ENCODE peak calls at places on chromosomes 12 and 14, in five cellular contexts. T, W, H, M and I are unnamed samples.

GRCh38 chr12:69988601-69989194 is 163.7 kb downstream of the MYRFL start:
- DNase-seq in M (no peak), H (no peak), T (no peak), W (no peak), I (no peak)

GRCh38 chr14:104530651-104531050 is 48.9 kb upstream of the C14orf180 start:
- DNase-seq in T (no peak), H (no peak), W (no peak), M (no peak), I (no peak)

GRCh38 chr12:32843528-32844095 is 53.0 kb downstream of the PKP2 start:
- DNase-seq in H (no peak), M (no peak), W (no peak), T (no peak), I (no peak)

GRCh38 chr12:131621701-131622421 is 89.0 kb upstream of the SFSWAP start:
- DNase-seq in H (no peak), M (no peak), T (no peak), W (no peak), I (no peak)

GRCh38 chr14:60348211-60348610 is 99.2 kb downstream of the PPM1A start:
- DNase-seq in M (no peak), H (no peak), W (no peak), T (no peak), I (no peak)

GRCh38 chr12:113396200-113396599 is 7.5 kb downstream of the SDS start:
- DNase-seq in W (no peak), H (no peak), T (no peak), M (no peak), I (no peak)

GRCh38 chr12:120261951-120262851 is 3.3 kb downstream of the PXN start:
- DNase-seq in T (no peak), W (peak; percentile 46), M (peak; percentile 70), H (no peak), I (no peak)

GRCh38 chr12:10554228-10554970 is 48.7 kb downstream of the EIF2S3B start:
- DNase-seq in H (no peak), T (no peak), W (no peak), M (no peak), I (no peak)

GRCh38 chr12:51307655-51308593 is 16.1 kb downstream of the BIN2 start:
- DNase-seq in H (no peak), W (no peak), M (peak; percentile 35), T (no peak), I (no peak)

GRCh38 chr12:26042645-26043044 is 82.2 kb downstream of the BHLHE41 start:
- DNase-seq in W (no peak), H (no peak), M (no peak), T (no peak), I (no peak)

DNA sequence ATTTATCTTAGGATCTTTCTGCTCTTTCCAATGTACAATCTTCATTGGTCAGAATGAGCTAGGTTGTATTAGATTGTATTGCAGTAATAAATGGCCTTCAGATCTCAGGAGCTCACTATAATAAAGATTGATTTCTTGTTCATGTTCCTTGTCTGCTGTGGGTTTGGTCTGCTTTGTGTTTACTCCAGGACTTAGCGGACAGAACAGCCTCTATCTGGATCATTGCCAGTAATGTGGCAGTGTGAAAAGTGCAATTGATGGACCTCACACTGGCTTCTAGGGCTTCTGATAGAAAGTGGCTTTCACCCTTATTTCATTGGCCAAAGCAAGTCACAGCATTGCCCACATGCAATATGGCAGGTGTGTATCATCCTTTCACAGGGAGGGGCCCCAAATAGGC is 81.2 kb downstream of the BTG1 start:
- DNase-seq in T (no peak), W (no peak), H (no peak), M (no peak), I (no peak)
- H3K27ac ChIP-seq in T (peak overlapping the region; percentile 3), W (no peak overlapping the region), H (no peak overlapping the region), M (no peak overlapping the region), I (no peak overlapping the region)

GRCh38 chr12:104546575-104546974 is 89.8 kb downstream of the CHST11 start:
- DNase-seq in T (no peak), H (peak; percentile 50), W (no peak), M (no peak), I (no peak)
- TF ChIP-seq POLR2AphosphoS5 in T (no peak), H (peak; percentile 49), W (no peak), M (no peak), I (no peak)

GRCh38 chr12:91123236-91123635 is 11.9 kb upstream of the LUM start:
- DNase-seq in T (no peak), W (no peak), M (no peak), H (no peak), I (no peak)

GRCh38 chr12:91129662-91130362 is 18.5 kb upstream of the LUM start:
- DNase-seq in T (no peak), W (no peak), H (no peak), M (no peak), I (no peak)

GRCh38 chr12:91127751-91128150 is 16.5 kb upstream of the LUM start:
- DNase-seq in T (no peak), M (no peak), H (no peak), W (no peak), I (no peak)

GRCh38 chr12:91126516-91126915 is 15.2 kb upstream of the LUM start:
- DNase-seq in T (no peak), M (no peak), W (no peak), H (no peak), I (no peak)

GRCh38 chr12:91127296-91127695 is 16.0 kb upstream of the LUM start:
- DNase-seq in M (no peak), W (no peak), T (no peak), H (no peak), I (no peak)
- H3K27ac ChIP-seq in M (no peak overlapping the region), W (no peak overlapping the region), T (no peak overlapping the region), H (no peak overlapping the region), I (no peak overlapping the region)

GRCh38 chr14:72738181-72738611 is 155.7 kb downstream of the DPF3 start:
- DNase-seq in M (no peak), W (no peak), H (no peak), T (no peak), I (no peak)
- TF ChIP-seq POLR2AphosphoS5 in M (no peak), W (no peak), H (no peak), T (no peak), I (no peak)

GRCh38 chr12:98253641-98254040 is 261.7 kb upstream of the TMPO start:
- DNase-seq in W (no peak), T (no peak), M (no peak), H (no peak), I (no peak)

GRCh38 chr12:98260276-98260675 is 255.1 kb upstream of the TMPO start:
- DNase-seq in W (no peak), T (no peak), M (no peak), H (no peak), I (no peak)

GRCh38 chr12:98259667-98260066 is 255.7 kb upstream of the TMPO start:
- DNase-seq in M (no peak), W (no peak), H (no peak), T (peak; percentile 38), I (no peak)

GRCh38 chr12:98253207-98253606 is 262.2 kb upstream of the TMPO start:
- DNase-seq in T (no peak), H (no peak), M (no peak), W (no peak), I (no peak)

GRCh38 chr12:98256830-98257229 is 258.6 kb upstream of the TMPO start:
- DNase-seq in T (no peak), W (no peak), H (no peak), M (no peak), I (no peak)
- H3K27ac ChIP-seq in T (no peak overlapping the region), W (no peak overlapping the region), H (no peak overlapping the region), M (no peak overlapping the region), I (no peak overlapping the region)

GRCh38 chr12:123106640-123107359 is 44.1 kb downstream of the PITPNM2 start:
- DNase-seq in H (peak; percentile 73), M (no peak), W (peak; percentile 71), T (no peak), I (no peak)
- TF ChIP-seq POLR2AphosphoS5 in H (peak; percentile 53), M (no peak), W (no peak), T (no peak), I (no peak)